ENCODE peak calls at places on chromosome 12, in ten cellular contexts. Q is fibroblast of lung, D is neural progenitor cell, C is PC-3, B is natural killer cell, S is lung, N is GM10248, I is RWPE1, V is astrocyte, P is cardiac muscle cell. H is an unnamed sample.

GRCh38 chr12:117279606-117280005 is 81.8 kb downstream of the NOS1 start:
- DNase-seq in I (no peak), C (no peak), V (no peak), B (no peak), P (no peak), S (no peak), N (no peak), D (no peak), Q (no peak), H (no peak)

GRCh38 chr12:9721394-9722092 is 11.4 kb downstream of the CLECL1 start:
- DNase-seq in P (peak), B (no peak), D (no peak), I (peak), V (no peak), C (peak), N (peak), S (no peak), Q (peak), H (no peak)

GRCh38 chr12:4032906-4033628 is 159.9 kb upstream of the PARP11 start:
- DNase-seq in B (no peak), Q (peak), D (no peak), P (no peak), V (peak), S (no peak), I (peak), C (peak), N (no peak), H (no peak)

GRCh38 chr12:47378222-47378582 is 298.4 kb upstream of the AMIGO2 start:
- DNase-seq in D (no peak), I (no peak), Q (peak), P (peak), S (no peak), N (no peak), V (no peak), B (no peak), C (no peak), H (no peak)

GRCh38 chr12:47458273-47458672 is 247.6 kb downstream of the RPAP3 start:
- DNase-seq in P (peak), I (peak), D (no peak), V (peak), S (no peak), Q (no peak), C (peak), B (no peak), N (no peak), H (no peak)

GRCh38 chr12:115752913-115753726 is 524.4 kb downstream of the MED13L start:
- DNase-seq in B (no peak), V (peak), D (peak), P (peak), N (peak), C (peak), S (peak), Q (peak), I (peak), H (no peak)

GRCh38 chr12:93670104-93670503 is 7.1 kb upstream of the CRADD start:
- DNase-seq in C (peak), S (no peak), D (no peak), B (no peak), N (no peak), V (no peak), P (no peak), I (no peak), Q (no peak), H (no peak)

GRCh38 chr12:68565391-68565903 is 45.3 kb upstream of the RAP1B start:
- DNase-seq in B (no peak), P (peak), S (no peak), C (peak), I (peak), N (no peak), Q (peak), V (peak), D (no peak), H (no peak)

GRCh38 chr12:124720019-124720686 is 143.5 kb downstream of the SCARB1 start:
- DNase-seq in V (peak), I (peak), N (no peak), S (no peak), Q (peak), C (peak), D (no peak), P (peak), B (no peak), H (no peak)

GRCh38 chr12:106841471-106842302 is 67.2 kb downstream of the RIC8B start:
- DNase-seq in V (peak), N (peak), C (peak), P (peak), S (peak), B (no peak), Q (peak), I (peak), D (peak), H (no peak)

GRCh38 chr12:92702754-92703679 is at the start of gene PLEKHG7:
- DNase-seq in V (no peak), I (no peak), P (no peak), N (peak), C (no peak), S (no peak), B (no peak), D (no peak), Q (no peak), H (no peak)

GRCh38 chr12:128976120-128976519 is 122.8 kb downstream of the GLT1D1 start:
- DNase-seq in V (no peak), C (peak), S (peak), N (no peak), I (no peak), Q (no peak), P (no peak), D (peak), B (no peak), H (no peak)

GRCh38 chr12:62075860-62076259 is 184.3 kb upstream of the USP15 start:
- DNase-seq in B (no peak), N (no peak), Q (no peak), D (no peak), V (no peak), C (no peak), I (no peak), P (no peak), S (no peak), H (no peak)

GRCh38 chr12:132432721-132433577 is 57.0 kb upstream of the FBRSL1 start:
- DNase-seq in I (no peak), V (no peak), P (peak), S (no peak), B (no peak), C (no peak), N (no peak), D (no peak), Q (peak), H (no peak)

GRCh38 chr12:56657416-56658379 is 11.9 kb upstream of the ATP5F1B start:
- DNase-seq in I (no peak), B (no peak), Q (no peak), S (no peak), V (no peak), N (peak), P (no peak), D (no peak), C (no peak), H (no peak)

GRCh38 chr12:107528731-107529365 is 156.8 kb upstream of the PWP1 start:
- DNase-seq in P (no peak), B (no peak), C (no peak), D (no peak), S (no peak), N (no peak), Q (no peak), I (no peak), V (no peak), H (no peak)

GRCh38 chr12:102396276-102396675 is 84.1 kb downstream of the IGF1 start:
- DNase-seq in S (no peak), N (no peak), B (no peak), C (no peak), P (no peak), I (no peak), D (peak), V (no peak), Q (no peak), H (no peak)

GRCh38 chr12:54560374-54560858 is 11.0 kb downstream of the PDE1B start:
- DNase-seq in C (no peak), I (peak), N (peak), S (peak), Q (peak), V (peak), D (peak), B (peak), P (peak), H (peak)

DNA sequence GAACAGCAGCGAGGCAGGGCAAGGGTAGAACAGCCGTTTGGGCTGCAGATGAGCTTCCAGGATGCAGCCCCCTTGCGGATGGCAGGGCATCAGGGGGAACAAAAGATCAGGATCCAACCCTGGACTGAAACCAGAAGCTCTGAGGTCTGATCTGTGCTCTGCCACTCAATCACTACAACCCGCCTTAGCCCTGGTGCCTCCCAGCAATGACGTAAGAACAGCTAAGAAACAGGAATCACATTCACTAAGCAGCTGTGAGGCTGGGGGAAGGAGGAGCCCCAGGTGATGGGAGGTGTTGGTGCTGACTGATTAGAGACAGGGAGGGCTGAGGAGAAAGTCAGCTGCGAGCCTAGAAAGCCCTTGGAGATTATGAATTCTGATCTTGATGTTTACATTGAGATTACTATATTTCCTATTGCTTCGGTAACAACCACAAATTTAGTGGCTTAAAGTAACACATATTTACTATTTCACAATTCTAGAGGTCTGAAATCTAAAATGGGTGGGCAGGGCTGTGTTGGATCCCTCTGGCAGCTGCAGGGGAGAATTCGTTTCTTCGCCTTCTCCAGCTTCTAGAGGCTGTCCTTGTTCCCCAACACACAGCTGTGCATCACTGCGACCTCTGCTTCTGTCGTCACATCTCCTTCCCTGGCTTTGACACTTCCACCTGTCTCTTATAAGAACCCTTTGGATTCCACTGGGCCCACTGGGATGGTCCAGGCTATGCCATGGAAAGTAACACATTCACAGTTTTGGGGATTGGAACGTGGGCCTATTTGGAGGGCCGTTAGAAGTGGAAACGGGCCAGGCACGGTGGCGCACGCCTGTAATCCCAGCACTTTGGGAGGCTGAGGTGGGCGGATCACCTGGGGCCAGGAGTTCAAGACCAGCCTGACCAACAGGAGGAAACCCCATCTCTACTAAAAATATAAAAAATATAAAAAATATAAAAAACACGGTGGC is 6.1 kb upstream of the CD9 start:
- DNase-seq in P (peak), B (no peak), S (no peak), V (no peak), N (no peak), D (peak), Q (peak), I (peak), C (no peak), H (no peak)
- TF ChIP-seq CTCF in P (no peak), B (no peak), S (no peak), V (no peak), N (no peak), D (peak), Q (peak), I (no peak), C (no peak), H (no peak)

DNA sequence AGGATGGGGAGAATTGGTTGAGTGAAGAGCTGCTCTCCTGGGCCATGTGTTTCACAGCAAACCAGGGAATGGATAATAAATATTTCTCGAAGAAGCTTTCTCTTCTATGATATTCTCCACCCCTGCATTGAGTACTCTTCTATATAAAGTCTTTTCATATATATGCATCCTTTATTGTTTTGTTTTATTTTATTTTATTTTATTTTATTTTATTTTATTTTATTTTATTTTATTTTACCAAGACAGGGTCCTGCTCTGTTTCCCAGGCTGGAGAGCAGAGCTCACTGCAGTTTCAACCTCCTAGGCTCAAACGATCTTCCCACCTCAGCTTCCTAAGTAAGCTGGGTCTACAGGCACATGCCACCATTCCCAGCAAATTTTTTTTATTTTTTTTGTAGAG is 85.8 kb downstream of the SCN8A start:
- DNase-seq in I (no peak), N (no peak), Q (no peak), C (no peak), B (no peak), P (no peak), V (no peak), D (no peak), S (no peak), H (no peak)
- TF ChIP-seq CTCF in I (no peak), N (no peak), Q (no peak), C (no peak), B (no peak), P (no peak), V (no peak), D (no peak), S (no peak), H (no peak)

GRCh38 chr12:52402377-52402776 is 3.8 kb downstream of the KRT82 start:
- DNase-seq in N (no peak), Q (no peak), C (no peak), V (no peak), I (no peak), P (no peak), D (no peak), S (no peak), B (no peak), H (no peak)

GRCh38 chr12:52403561-52403960 is 2.6 kb downstream of the KRT82 start:
- DNase-seq in C (no peak), B (no peak), D (no peak), Q (no peak), P (no peak), S (no peak), V (no peak), N (no peak), I (no peak), H (no peak)

GRCh38 chr12:52402873-52403510 is 3.1 kb downstream of the KRT82 start:
- DNase-seq in B (no peak), I (no peak), Q (no peak), N (no peak), D (no peak), C (no peak), S (no peak), P (no peak), V (no peak), H (no peak)

GRCh38 chr12:52405922-52406385 is at the start of gene KRT82:
- DNase-seq in B (no peak), P (no peak), C (no peak), D (no peak), N (no peak), I (no peak), Q (no peak), S (no peak), V (no peak), H (no peak)

GRCh38 chr12:52404951-52405350 is 1.2 kb downstream of the KRT82 start:
- DNase-seq in P (no peak), I (no peak), S (no peak), V (no peak), Q (no peak), C (no peak), D (no peak), B (no peak), N (no peak), H (no peak)
- TF ChIP-seq CTCF in P (no peak), I (no peak), S (no peak), V (no peak), Q (no peak), C (peak), D (no peak), B (no peak), N (no peak), H (no peak)

GRCh38 chr12:26122681-26123481 is 2.0 kb downstream of the BHLHE41 start:
- DNase-seq in V (peak), N (peak), Q (peak), S (peak), P (peak), D (peak), C (peak), I (no peak), B (peak), H (peak)
- TF ChIP-seq CTCF in V (peak), N (peak), Q (peak), S (no peak), P (peak), D (peak), C (peak), I (peak), B (no peak), H (no peak)

GRCh38 chr12:12070149-12070548 is 590 bp upstream of the BCL2L14 start:
- DNase-seq in I (no peak), V (no peak), Q (no peak), N (no peak), S (no peak), B (no peak), P (no peak), D (no peak), C (no peak), H (no peak)
- TF ChIP-seq CTCF in I (no peak), V (no peak), Q (no peak), N (no peak), S (no peak), B (no peak), P (no peak), D (no peak), C (no peak), H (no peak)

GRCh38 chr12:53504004-53504920 is 3.0 kb downstream of the NPFF start:
- DNase-seq in N (no peak), I (no peak), B (no peak), V (no peak), D (no peak), C (no peak), S (no peak), Q (no peak), P (peak), H (no peak)
- TF ChIP-seq CTCF in N (no peak), I (no peak), B (no peak), V (no peak), D (no peak), C (no peak), S (no peak), Q (no peak), P (peak), H (no peak)